ENCODE peak calls at places on chromosomes 16 and 17, in ten cellular contexts. One of them, this sample, is unnamed.

GRCh38 chr16:65600046-65600445 is 478.2 kb upstream of the CDH11 start:
- DNase-seq in GM12878: no peak
- DNase-seq in HCT116: no peak
- DNase-seq in A549: no peak
- DNase-seq in suprapubic skin: no peak
- DNase-seq in heart left ventricle: no peak
- DNase-seq in right lobe of liver: no peak
- DNase-seq in lower leg skin: no peak
- DNase-seq in stomach: no peak
- DNase-seq in breast epithelium: no peak
- DNase-seq in this sample: no peak

GRCh38 chr17:78923660-78924453 is 1.3 kb downstream of the TIMP2 start:
- DNase-seq in suprapubic skin: peak; percentile 79
- DNase-seq in lower leg skin: peak; percentile 95
- DNase-seq in A549: peak; percentile 62
- DNase-seq in HCT116: peak; percentile 69
- DNase-seq in heart left ventricle: peak; percentile 60
- DNase-seq in GM12878: no peak
- DNase-seq in stomach: peak; percentile 92
- DNase-seq in breast epithelium: peak; percentile 82
- DNase-seq in right lobe of liver: peak; percentile 73
- DNase-seq in this sample: peak; percentile 40

GRCh38 chr17:56867948-56868376 is 34.0 kb downstream of the DGKE start:
- DNase-seq in A549: no peak
- DNase-seq in stomach: no peak
- DNase-seq in lower leg skin: no peak
- DNase-seq in breast epithelium: no peak
- DNase-seq in HCT116: no peak
- DNase-seq in right lobe of liver: peak; percentile 61
- DNase-seq in heart left ventricle: no peak
- DNase-seq in GM12878: no peak
- DNase-seq in suprapubic skin: no peak
- DNase-seq in this sample: no peak

GRCh38 chr17:61457226-61457983 is 5.2 kb downstream of the TBX4 start:
- DNase-seq in heart left ventricle: no peak
- DNase-seq in suprapubic skin: no peak
- DNase-seq in right lobe of liver: no peak
- DNase-seq in breast epithelium: peak; percentile 13
- DNase-seq in lower leg skin: peak; percentile 82
- DNase-seq in HCT116: no peak
- DNase-seq in stomach: no peak
- DNase-seq in A549: no peak
- DNase-seq in GM12878: no peak
- DNase-seq in this sample: no peak

GRCh38 chr17:40317345-40317873 is 8.4 kb downstream of the RARA start:
- DNase-seq in breast epithelium: no peak
- DNase-seq in GM12878: no peak
- DNase-seq in right lobe of liver: no peak
- DNase-seq in A549: peak; percentile 86
- DNase-seq in suprapubic skin: peak; percentile 73
- DNase-seq in lower leg skin: peak; percentile 91
- DNase-seq in HCT116: peak; percentile 46
- DNase-seq in stomach: peak; percentile 50
- DNase-seq in heart left ventricle: peak; percentile 69
- DNase-seq in this sample: no peak

GRCh38 chr17:80845121-80845862 is 146.3 kb upstream of the CHMP6 start:
- DNase-seq in GM12878: no peak
- DNase-seq in right lobe of liver: no peak
- DNase-seq in A549: no peak
- DNase-seq in heart left ventricle: no peak
- DNase-seq in breast epithelium: no peak
- DNase-seq in suprapubic skin: peak; percentile 50
- DNase-seq in HCT116: no peak
- DNase-seq in stomach: no peak
- DNase-seq in lower leg skin: peak; percentile 75
- DNase-seq in this sample: no peak

GRCh38 chr17:66654764-66655163 is 180.2 kb upstream of the CACNG5 start:
- DNase-seq in lower leg skin: no peak
- DNase-seq in right lobe of liver: no peak
- DNase-seq in suprapubic skin: no peak
- DNase-seq in breast epithelium: no peak
- DNase-seq in HCT116: no peak
- DNase-seq in stomach: no peak
- DNase-seq in A549: no peak
- DNase-seq in GM12878: no peak
- DNase-seq in heart left ventricle: no peak
- DNase-seq in this sample: no peak

GRCh38 chr16:49503242-49504022 is 129.8 kb downstream of the C16orf78 start:
- DNase-seq in GM12878: no peak
- DNase-seq in heart left ventricle: no peak
- DNase-seq in HCT116: no peak
- DNase-seq in stomach: no peak
- DNase-seq in right lobe of liver: no peak
- DNase-seq in breast epithelium: no peak
- DNase-seq in A549: no peak
- DNase-seq in suprapubic skin: peak; percentile 58
- DNase-seq in lower leg skin: peak; percentile 59
- DNase-seq in this sample: no peak

GRCh38 chr16:67449328-67449727 is 18.4 kb downstream of the HSD11B2 start:
- DNase-seq in right lobe of liver: no peak
- DNase-seq in stomach: no peak
- DNase-seq in lower leg skin: no peak
- DNase-seq in HCT116: no peak
- DNase-seq in heart left ventricle: peak; percentile 71
- DNase-seq in breast epithelium: no peak
- DNase-seq in GM12878: no peak
- DNase-seq in suprapubic skin: no peak
- DNase-seq in A549: no peak
- DNase-seq in this sample: peak; percentile 78

GRCh38 chr16:6725634-6726331 is 606.9 kb upstream of the RBFOX1 start:
- DNase-seq in lower leg skin: no peak
- DNase-seq in suprapubic skin: no peak
- DNase-seq in breast epithelium: no peak
- DNase-seq in right lobe of liver: no peak
- DNase-seq in stomach: no peak
- DNase-seq in HCT116: no peak
- DNase-seq in heart left ventricle: no peak
- DNase-seq in GM12878: no peak
- DNase-seq in A549: peak; percentile 1
- DNase-seq in this sample: no peak

GRCh38 chr16:56352351-56353053 is 72.8 kb downstream of the AMFR start:
- DNase-seq in lower leg skin: peak; percentile 62
- DNase-seq in right lobe of liver: peak; percentile 23
- DNase-seq in HCT116: no peak
- DNase-seq in A549: no peak
- DNase-seq in stomach: no peak
- DNase-seq in heart left ventricle: peak; percentile 12
- DNase-seq in suprapubic skin: peak; percentile 49
- DNase-seq in breast epithelium: no peak
- DNase-seq in GM12878: no peak
- DNase-seq in this sample: no peak

GRCh38 chr17:64074704-64075484 is 54.5 kb upstream of the ICAM2 start:
- DNase-seq in A549: peak; percentile 92
- DNase-seq in suprapubic skin: no peak
- DNase-seq in GM12878: no peak
- DNase-seq in right lobe of liver: peak; percentile 75
- DNase-seq in breast epithelium: no peak
- DNase-seq in lower leg skin: no peak
- DNase-seq in stomach: peak; percentile 69
- DNase-seq in HCT116: no peak
- DNase-seq in heart left ventricle: no peak
- DNase-seq in this sample: no peak

GRCh38 chr17:77435272-77436057 is 294.7 kb downstream of the SEC14L1 start:
- DNase-seq in heart left ventricle: no peak
- DNase-seq in breast epithelium: no peak
- DNase-seq in stomach: no peak
- DNase-seq in right lobe of liver: no peak
- DNase-seq in HCT116: no peak
- DNase-seq in A549: no peak
- DNase-seq in suprapubic skin: no peak
- DNase-seq in GM12878: no peak
- DNase-seq in lower leg skin: no peak
- DNase-seq in this sample: no peak

GRCh38 chr16:57276596-57276995 is 7.9 kb downstream of the PLLP start:
- DNase-seq in heart left ventricle: no peak
- DNase-seq in suprapubic skin: peak; percentile 44
- DNase-seq in A549: no peak
- DNase-seq in HCT116: no peak
- DNase-seq in GM12878: no peak
- DNase-seq in stomach: no peak
- DNase-seq in breast epithelium: no peak
- DNase-seq in lower leg skin: no peak
- DNase-seq in right lobe of liver: no peak
- DNase-seq in this sample: no peak

GRCh38 chr17:81722184-81723120 is 10.4 kb downstream of the SLC25A10 start:
- DNase-seq in HCT116: no peak
- DNase-seq in GM12878: no peak
- DNase-seq in right lobe of liver: peak; percentile 98
- DNase-seq in breast epithelium: peak; percentile 85
- DNase-seq in suprapubic skin: peak; percentile 83
- DNase-seq in stomach: peak; percentile 94
- DNase-seq in lower leg skin: no peak
- DNase-seq in heart left ventricle: no peak
- DNase-seq in A549: no peak
- DNase-seq in this sample: no peak

GRCh38 chr17:74513987-74514631 is 17.2 kb downstream of the CD300LB start:
- DNase-seq in breast epithelium: peak; percentile 35
- DNase-seq in stomach: peak; percentile 25
- DNase-seq in A549: peak; percentile 87
- DNase-seq in GM12878: peak; percentile 73
- DNase-seq in lower leg skin: peak; percentile 77
- DNase-seq in suprapubic skin: no peak
- DNase-seq in right lobe of liver: no peak
- DNase-seq in HCT116: peak; percentile 88
- DNase-seq in heart left ventricle: no peak
- DNase-seq in this sample: no peak
- H3K4me3 ChIP-seq in breast epithelium: no peak overlapping the region
- H3K4me3 ChIP-seq in stomach: no peak overlapping the region
- H3K4me3 ChIP-seq in A549: no peak overlapping the region
- H3K4me3 ChIP-seq in GM12878: no peak overlapping the region
- H3K4me3 ChIP-seq in lower leg skin: no peak overlapping the region
- H3K4me3 ChIP-seq in suprapubic skin: no peak overlapping the region
- H3K4me3 ChIP-seq in right lobe of liver: no peak overlapping the region
- H3K4me3 ChIP-seq in HCT116: no peak overlapping the region
- H3K4me3 ChIP-seq in heart left ventricle: no peak overlapping the region
- H3K4me3 ChIP-seq in this sample: no peak overlapping the region

GRCh38 chr17:58250344-58251011 is 12.1 kb downstream of the LPO start:
- DNase-seq in GM12878: no peak
- DNase-seq in breast epithelium: no peak
- DNase-seq in right lobe of liver: no peak
- DNase-seq in stomach: no peak
- DNase-seq in A549: no peak
- DNase-seq in heart left ventricle: no peak
- DNase-seq in lower leg skin: peak; percentile 32
- DNase-seq in suprapubic skin: no peak
- DNase-seq in HCT116: no peak
- DNase-seq in this sample: no peak

GRCh38 chr17:58249270-58250133 is 11.1 kb downstream of the LPO start:
- DNase-seq in right lobe of liver: peak; percentile 73
- DNase-seq in suprapubic skin: peak; percentile 76
- DNase-seq in HCT116: peak; percentile 35
- DNase-seq in stomach: peak; percentile 66
- DNase-seq in lower leg skin: peak; percentile 93
- DNase-seq in A549: peak; percentile 60
- DNase-seq in breast epithelium: peak; percentile 27
- DNase-seq in heart left ventricle: peak; percentile 70
- DNase-seq in GM12878: no peak
- DNase-seq in this sample: peak; percentile 39

GRCh38 chr17:58252141-58252540 is 13.8 kb downstream of the LPO start:
- DNase-seq in A549: no peak
- DNase-seq in right lobe of liver: no peak
- DNase-seq in heart left ventricle: no peak
- DNase-seq in HCT116: no peak
- DNase-seq in GM12878: no peak
- DNase-seq in stomach: no peak
- DNase-seq in lower leg skin: peak; percentile 69
- DNase-seq in breast epithelium: no peak
- DNase-seq in suprapubic skin: no peak
- DNase-seq in this sample: no peak

GRCh38 chr17:58253082-58253481 is 14.7 kb downstream of the LPO start:
- DNase-seq in HCT116: no peak
- DNase-seq in breast epithelium: no peak
- DNase-seq in GM12878: no peak
- DNase-seq in stomach: no peak
- DNase-seq in right lobe of liver: no peak
- DNase-seq in heart left ventricle: no peak
- DNase-seq in A549: no peak
- DNase-seq in lower leg skin: no peak
- DNase-seq in suprapubic skin: no peak
- DNase-seq in this sample: no peak

GRCh38 chr17:58254803-58255202 is 16.4 kb downstream of the LPO start:
- DNase-seq in breast epithelium: no peak
- DNase-seq in heart left ventricle: no peak
- DNase-seq in lower leg skin: peak; percentile 73
- DNase-seq in A549: no peak
- DNase-seq in suprapubic skin: no peak
- DNase-seq in GM12878: no peak
- DNase-seq in HCT116: peak; percentile 22
- DNase-seq in right lobe of liver: no peak
- DNase-seq in stomach: no peak
- DNase-seq in this sample: no peak
- TF ChIP-seq CTCF in breast epithelium: no peak
- TF ChIP-seq CTCF in heart left ventricle: no peak
- TF ChIP-seq CTCF in lower leg skin: no peak
- TF ChIP-seq CTCF in A549: peak; percentile 10
- TF ChIP-seq CTCF in suprapubic skin: no peak
- TF ChIP-seq CTCF in GM12878: peak; percentile 25
- TF ChIP-seq CTCF in HCT116: peak; percentile 90
- TF ChIP-seq CTCF in right lobe of liver: no peak
- TF ChIP-seq CTCF in stomach: no peak
- TF ChIP-seq CTCF in this sample: no peak

GRCh38 chr16:50741808-50742520 is at the start of gene CYLD:
- DNase-seq in suprapubic skin: peak; percentile 100
- DNase-seq in right lobe of liver: peak; percentile 100
- DNase-seq in lower leg skin: peak; percentile 100
- DNase-seq in breast epithelium: peak; percentile 100
- DNase-seq in HCT116: peak; percentile 97
- DNase-seq in A549: peak; percentile 99
- DNase-seq in heart left ventricle: peak; percentile 100
- DNase-seq in stomach: peak; percentile 100
- DNase-seq in GM12878: peak; percentile 95
- DNase-seq in this sample: peak; percentile 100
- TF ChIP-seq POLR2A in suprapubic skin: peak; percentile 68
- TF ChIP-seq POLR2A in right lobe of liver: peak; percentile 81
- TF ChIP-seq POLR2A in lower leg skin: no peak
- TF ChIP-seq POLR2A in breast epithelium: no peak
- TF ChIP-seq POLR2A in HCT116: no peak
- TF ChIP-seq POLR2A in A549: no peak
- TF ChIP-seq POLR2A in heart left ventricle: no peak
- TF ChIP-seq POLR2A in stomach: no peak
- TF ChIP-seq POLR2A in GM12878: peak; percentile 36
- TF ChIP-seq POLR2A in this sample: peak; percentile 88

DNA sequence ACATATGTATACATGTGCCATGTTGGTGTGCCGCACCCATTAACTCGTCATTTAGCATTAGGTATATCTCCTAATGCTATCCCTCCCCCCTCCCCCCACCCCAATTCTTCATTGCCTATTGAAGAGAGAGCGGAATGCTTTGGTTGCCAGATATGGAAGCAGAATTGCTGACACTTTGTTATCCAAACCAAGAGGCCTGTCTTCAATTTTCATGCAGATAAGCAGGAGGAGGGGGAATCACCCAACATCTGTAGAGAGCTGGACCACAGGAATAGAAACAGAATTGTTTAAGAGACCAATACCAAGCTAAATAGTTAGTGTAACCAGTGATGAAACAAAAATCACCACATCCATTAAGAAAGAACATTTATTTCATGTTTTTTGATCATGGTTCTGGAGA is 7.1 kb downstream of the ASPA start:
- DNase-seq in lower leg skin: no peak
- DNase-seq in heart left ventricle: no peak
- DNase-seq in GM12878: no peak
- DNase-seq in right lobe of liver: no peak
- DNase-seq in breast epithelium: no peak
- DNase-seq in HCT116: no peak
- DNase-seq in suprapubic skin: no peak
- DNase-seq in stomach: no peak
- DNase-seq in A549: no peak
- DNase-seq in this sample: no peak
- H3K4me3 ChIP-seq in lower leg skin: no peak overlapping the region
- H3K4me3 ChIP-seq in heart left ventricle: no peak overlapping the region
- H3K4me3 ChIP-seq in GM12878: no peak overlapping the region
- H3K4me3 ChIP-seq in right lobe of liver: no peak overlapping the region
- H3K4me3 ChIP-seq in breast epithelium: no peak overlapping the region
- H3K4me3 ChIP-seq in HCT116: no peak overlapping the region
- H3K4me3 ChIP-seq in suprapubic skin: no peak overlapping the region
- H3K4me3 ChIP-seq in stomach: no peak overlapping the region
- H3K4me3 ChIP-seq in A549: no peak overlapping the region
- H3K4me3 ChIP-seq in this sample: no peak overlapping the region

This sample was measured in gastrocnemius medialis.